ENCODE peak calls at places on chromosome 18, in nine cellular contexts. X is T-helper 1 cell; N is activated T-cell treated with anti-CD3 and anti-CD28 coated beads, Interleukin-2, amount 50 U/mL, for 72 hours; O is stimulated activated CD4-positive, alpha-beta T cell treated with anti-CD3 and anti-CD28 coated beads, Interleukin-1b, Interleukin-23, amount 100 ng/mL, for 1 hour; P is GM13976; A is choroid plexus epithelial cell; D is fibroblast of pulmonary artery; V is RCC 7860; C is posterior cingulate gyrus. K is an unnamed sample.

GRCh38 chr18:50190926-50191325 is 4.0 kb downstream of the MYO5B start:
- DNase-seq in X (no peak), N (no peak), O (no peak), P (no peak), A (no peak), D (no peak), V (no peak), C (no peak), K (no peak)

GRCh38 chr18:57659463-57660102 is 37.9 kb upstream of the NARS1 start:
- DNase-seq in X (no peak), N (no peak), O (no peak), P (no peak), A (peak; percentile 35), D (peak; percentile 76), V (no peak), C (no peak), K (no peak)

GRCh38 chr18:49685231-49685942 is 123.5 kb downstream of the LIPG start:
- DNase-seq in X (no peak), N (no peak), O (no peak), P (no peak), A (peak; percentile 41), D (peak; percentile 99), V (no peak), C (no peak), K (no peak)

GRCh38 chr18:45295388-45295787 is 319.9 kb upstream of the SLC14A2 start:
- DNase-seq in X (no peak), N (no peak), O (no peak), P (no peak), A (no peak), D (no peak), V (no peak), C (no peak), K (no peak)

GRCh38 chr18:77899972-77900754 is 650.5 kb downstream of the GALR1 start:
- DNase-seq in X (peak; percentile 20), N (peak; percentile 74), O (peak; percentile 17), P (peak; percentile 84), A (peak; percentile 47), D (peak; percentile 27), V (no peak), C (peak; percentile 26), K (no peak)

GRCh38 chr18:11522992-11523391 is 86.4 kb upstream of the SLC35G4 start:
- DNase-seq in X (no peak), N (no peak), O (no peak), P (no peak), A (peak; percentile 23), D (no peak), V (no peak), C (no peak), K (no peak)

GRCh38 chr18:41545091-41545888 is 409.7 kb upstream of the PIK3C3 start:
- DNase-seq in X (no peak), N (no peak), O (no peak), P (no peak), A (no peak), D (no peak), V (no peak), C (no peak), K (no peak)

GRCh38 chr18:52844323-52844722 is 504.3 kb downstream of the DCC start:
- DNase-seq in X (no peak), N (no peak), O (no peak), P (no peak), A (no peak), D (no peak), V (no peak), C (no peak), K (no peak)

GRCh38 chr18:61948842-61949438 is 56.1 kb upstream of the RNF152 start:
- DNase-seq in X (no peak), N (no peak), O (no peak), P (no peak), A (peak; percentile 20), D (no peak), V (no peak), C (no peak), K (no peak)

GRCh38 chr18:78736015-78736690 is 243.5 kb upstream of the SALL3 start:
- DNase-seq in X (no peak), N (no peak), O (no peak), P (no peak), A (no peak), D (no peak), V (no peak), C (no peak), K (no peak)

GRCh38 chr18:72194072-72194471 is 350.1 kb downstream of the CBLN2 start:
- DNase-seq in X (no peak), N (no peak), O (no peak), P (no peak), A (no peak), D (no peak), V (no peak), C (no peak), K (no peak)

GRCh38 chr18:45386256-45386655 is 229.0 kb upstream of the SLC14A2 start:
- DNase-seq in X (no peak), N (peak; percentile 4), O (no peak), P (peak; percentile 14), A (peak; percentile 36), D (peak; percentile 24), V (no peak), C (peak; percentile 18), K (peak; percentile 65)

GRCh38 chr18:66752733-66753132 is 148.8 kb upstream of the CDH19 start:
- DNase-seq in X (no peak), N (no peak), O (no peak), P (no peak), A (no peak), D (no peak), V (no peak), C (no peak), K (no peak)

GRCh38 chr18:3453540-3454364 is 3.8 kb downstream of the TGIF1 start:
- DNase-seq in X (no peak), N (peak; percentile 33), O (no peak), P (no peak), A (peak; percentile 96), D (peak; percentile 98), V (peak; percentile 73), C (no peak), K (peak; percentile 56)

GRCh38 chr18:55587341-55588000 is 521 bp downstream of the TCF4 start:
- DNase-seq in X (no peak), N (no peak), O (no peak), P (peak; percentile 48), A (peak; percentile 48), D (peak; percentile 67), V (no peak), C (no peak), K (no peak)

GRCh38 chr18:35905436-35905835 is 67.0 kb upstream of the RMP24 start:
- DNase-seq in X (no peak), N (no peak), O (no peak), P (no peak), A (no peak), D (no peak), V (no peak), C (no peak), K (no peak)

GRCh38 chr18:56276466-56276865 is 361.9 kb downstream of the TXNL1 start:
- DNase-seq in X (no peak), N (no peak), O (no peak), P (no peak), A (no peak), D (no peak), V (no peak), C (no peak), K (no peak)

GRCh38 chr18:12645751-12646203 is 12.1 kb downstream of the SPIRE1 start:
- DNase-seq in X (no peak), N (no peak), O (no peak), P (no peak), A (peak; percentile 60), D (peak; percentile 65), V (no peak), C (peak; percentile 36), K (peak; percentile 62)

GRCh38 chr18:42030586-42031182 is 75.7 kb downstream of the PIK3C3 start:
- DNase-seq in X (no peak), N (no peak), O (no peak), P (peak; percentile 17), A (peak; percentile 63), D (peak; percentile 44), V (no peak), C (no peak), K (no peak)

GRCh38 chr18:49495074-49495473 is 8.0 kb upstream of the C18orf32 start:
- DNase-seq in X (no peak), N (no peak), O (no peak), P (no peak), A (no peak), D (no peak), V (no peak), C (no peak), K (no peak)

GRCh38 chr18:70288851-70289328 is at the start of gene SOCS6:
- DNase-seq in X (no peak), N (peak; percentile 63), O (no peak), P (peak; percentile 85), A (peak; percentile 73), D (peak; percentile 68), V (peak; percentile 23), C (peak; percentile 58), K (peak; percentile 62)

GRCh38 chr18:48345596-48345995 is 63.6 kb downstream of the ZBTB7C start:
- DNase-seq in X (no peak), N (no peak), O (no peak), P (no peak), A (peak; percentile 41), D (peak; percentile 33), V (no peak), C (no peak), K (peak; percentile 57)

GRCh38 chr18:51513525-51513924 is 316.0 kb upstream of the MEX3C start:
- DNase-seq in X (no peak), N (no peak), O (no peak), P (no peak), A (no peak), D (no peak), V (no peak), C (no peak), K (no peak)

GRCh38 chr18:50562686-50563085 is 2.8 kb downstream of the MAPK4 start:
- DNase-seq in X (no peak), N (no peak), O (no peak), P (no peak), A (no peak), D (no peak), V (no peak), C (no peak), K (no peak)

GRCh38 chr18:79525556-79526467 is 130.1 kb downstream of the NFATC1 start:
- DNase-seq in X (no peak), N (no peak), O (no peak), P (no peak), A (no peak), D (peak; percentile 41), V (no peak), C (no peak), K (peak; percentile 56)

GRCh38 chr18:27120246-27120645 is 64.9 kb downstream of the CHST9 start:
- DNase-seq in X (no peak), N (no peak), O (no peak), P (no peak), A (no peak), D (no peak), V (peak; percentile 20), C (no peak), K (no peak)

GRCh38 chr18:45589559-45590041 is 25.7 kb upstream of the SLC14A2 start:
- DNase-seq in X (no peak), N (no peak), O (no peak), P (no peak), A (peak; percentile 94), D (peak; percentile 64), V (no peak), C (no peak), K (peak; percentile 33)